ENCODE peak calls at places on chromosomes 4 and X, in five cellular contexts. N is breast epithelium; Z is CD4-positive, alpha-beta memory T cell; X is psoas muscle; T is SJSA1. S is an unnamed sample. For H3K27me3, the result is how much of the 10 kb centered on the place peaks cover.

GRCh38 chr4:2763511-2763967 is 7.4 kb upstream of the TNIP2 start:
- DNase-seq in N (peak), Z (no peak), X (peak), T (no peak), S (no peak)

GRCh38 chrX:109830704-109831206 is 97.7 kb upstream of the ACSL4 start:
- DNase-seq in N (no peak), Z (no peak), X (no peak), T (no peak), S (no peak)

GRCh38 chr4:91127891-91128290 is 1000.7 kb downstream of the CCSER1 start:
- DNase-seq in N (no peak), Z (no peak), X (no peak), T (no peak), S (no peak)

GRCh38 chrX:112078606-112079005 is 4.0 kb downstream of the TRPC5 start:
- DNase-seq in N (no peak), Z (no peak), X (no peak), T (no peak), S (no peak)

GRCh38 chr4:10115271-10115656 is 1.3 kb downstream of the WDR1 start:
- DNase-seq in N (no peak), Z (no peak), X (no peak), T (no peak), S (no peak)

GRCh38 chrX:85501349-85501748 is 121.9 kb upstream of the POF1B start:
- DNase-seq in N (no peak), Z (no peak), X (no peak), T (no peak), S (no peak)

GRCh38 chr4:102787096-102787867 is 26.5 kb upstream of the MANBA start:
- DNase-seq in N (no peak), Z (no peak), X (no peak), T (no peak), S (no peak)

GRCh38 chr4:101022151-101023024 is 324.9 kb downstream of the PPP3CA start:
- DNase-seq in N (no peak), Z (no peak), X (no peak), T (no peak), S (no peak)

GRCh38 chr4:68176500-68176899 is 46.8 kb upstream of the TMPRSS11F start:
- DNase-seq in N (no peak), Z (no peak), X (no peak), T (no peak), S (no peak)

GRCh38 chr4:88759039-88759631 is 61.5 kb upstream of the NAP1L5 start:
- DNase-seq in N (no peak), Z (no peak), X (no peak), T (no peak), S (no peak)

GRCh38 chrX:129706395-129707072 is 32.2 kb upstream of the XPNPEP2 start:
- DNase-seq in N (peak), Z (no peak), X (peak), T (peak), S (no peak)

GRCh38 chr4:139672732-139673131 is 7.1 kb downstream of the MGST2 start:
- DNase-seq in N (no peak), Z (no peak), X (no peak), T (no peak), S (no peak)

GRCh38 chr4:128917781-128918180 is 108.3 kb downstream of the JADE1 start:
- DNase-seq in N (no peak), Z (peak), X (no peak), T (no peak), S (no peak)

GRCh38 chr4:31482691-31483090 is 762.5 kb downstream of the PCDH7 start:
- DNase-seq in N (no peak), Z (no peak), X (no peak), T (no peak), S (no peak)

GRCh38 chr4:77072195-77072753 is 3.5 kb downstream of the CCNI start:
- DNase-seq in N (peak), Z (peak), X (no peak), T (no peak), S (no peak)

GRCh38 chr4:152039085-152039484 is 278.3 kb upstream of the GATB start:
- DNase-seq in N (no peak), Z (no peak), X (no peak), T (no peak), S (no peak)

GRCh38 chrX:41759817-41760216 is 35.8 kb downstream of the GPR82 start:
- DNase-seq in N (no peak), Z (peak), X (no peak), T (no peak), S (no peak)

GRCh38 chr4:94534401-94535312 is 82.9 kb downstream of the PDLIM5 start:
- DNase-seq in N (no peak), Z (no peak), X (no peak), T (no peak), S (no peak)

GRCh38 chrX:134480061-134480460 is 20.1 kb downstream of the HPRT1 start:
- DNase-seq in N (no peak), Z (no peak), X (no peak), T (no peak), S (no peak)

GRCh38 chrX:108735087-108735679 is 1.2 kb downstream of the IRS4 start:
- DNase-seq in N (no peak), Z (no peak), X (no peak), T (no peak), S (no peak)

GRCh38 chr4:143559757-143560147 is 46.2 kb downstream of the SMARCA5 start:
- DNase-seq in N (no peak), Z (peak), X (no peak), T (no peak), S (no peak)

GRCh38 chr4:162282711-162283110 is 118.9 kb upstream of the FSTL5 start:
- DNase-seq in N (no peak), Z (no peak), X (no peak), T (no peak), S (no peak)

GRCh38 chrX:66602381-66602938 is 36.4 kb downstream of the EDA2R start:
- DNase-seq in N (no peak), Z (no peak), X (no peak), T (no peak), S (no peak)

GRCh38 chr4:68366600-68366999 is 16.7 kb upstream of the YTHDC1 start:
- DNase-seq in N (no peak), Z (no peak), X (no peak), T (no peak), S (no peak)

GRCh38 chrX:33324099-33324498 is 112.8 kb upstream of the DMD start:
- DNase-seq in N (no peak), Z (no peak), X (no peak), T (no peak), S (no peak)

GRCh38 chr4:37865450-37865849 is 25.4 kb upstream of the TBC1D1 start:
- DNase-seq in N (no peak), Z (no peak), X (no peak), T (no peak), S (no peak)

GRCh38 chr4:3254302-3255131 is 5.6 kb downstream of the MSANTD1 start:
- DNase-seq in N (no peak), Z (no peak), X (peak), T (peak), S (no peak)

GRCh38 chrX:29662759-29663503 is 552.4 kb upstream of the MAGEB2 start:
- DNase-seq in N (no peak), Z (no peak), X (no peak), T (peak), S (no peak)

GRCh38 chrX:42246814-42247213 is 323.5 kb upstream of the CASK start:
- DNase-seq in N (peak), Z (no peak), X (no peak), T (no peak), S (no peak)

GRCh38 chrX:135931644-135932487 is 38.4 kb downstream of the SAGE1 start:
- DNase-seq in N (no peak), Z (peak), X (peak), T (peak), S (no peak)

GRCh38 chrX:53320543-53321215 is 39.3 kb upstream of the IQSEC2 start:
- DNase-seq in N (no peak), Z (peak), X (peak), T (no peak), S (no peak)

GRCh38 chr4:150280081-150280950 is 202.1 kb downstream of the DCLK2 start:
- DNase-seq in N (peak), Z (no peak), X (no peak), T (peak), S (no peak)

GRCh38 chr4:179804440-179804839 is 2362.2 kb upstream of the AGA start:
- DNase-seq in N (no peak), Z (no peak), X (no peak), T (no peak), S (no peak)

GRCh38 chrX:101550362-101550761 is at the start of gene ARMCX1:
- DNase-seq in N (peak), Z (no peak), X (peak), T (peak), S (no peak)

GRCh38 chr4:76090241-76090691 is 15.8 kb downstream of the ART3 start:
- DNase-seq in N (peak), Z (peak), X (no peak), T (no peak), S (no peak)

GRCh38 chr4:123233409-123233808 is 163.2 kb upstream of the SPRY1 start:
- DNase-seq in N (no peak), Z (no peak), X (no peak), T (no peak), S (no peak)

GRCh38 chrX:56792270-56793111 is 63.4 kb downstream of the NBDY start:
- DNase-seq in N (no peak), Z (no peak), X (no peak), T (no peak), S (no peak)

GRCh38 chr4:5955201-5955821 is 62.4 kb upstream of the CRMP1 start:
- DNase-seq in N (no peak), Z (no peak), X (no peak), T (no peak), S (no peak)

GRCh38 chr4:28101583-28101982 is 1240.9 kb downstream of the STIM2 start:
- DNase-seq in N (no peak), Z (no peak), X (no peak), T (no peak), S (no peak)

DNA sequence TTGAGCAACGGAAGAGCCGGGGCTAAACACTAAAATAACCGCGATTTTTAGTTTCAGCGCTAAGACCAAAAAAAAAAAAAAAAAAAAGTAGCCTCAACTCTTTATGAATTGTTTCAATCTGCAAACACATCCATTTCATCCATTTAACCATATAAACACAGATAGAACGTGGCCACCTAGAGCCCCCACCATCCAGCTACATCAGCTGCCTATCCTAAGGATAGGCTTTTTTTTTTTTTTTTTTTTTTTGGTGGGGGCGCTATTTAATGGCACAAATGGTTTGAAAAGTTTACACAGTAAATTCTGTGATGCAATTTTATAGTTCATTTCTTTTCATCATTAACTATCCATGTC is 492 bp upstream of the HDAC8 start:
- DNase-seq in N (no peak), Z (no peak), X (no peak), T (no peak), S (no peak)
- H3K27ac ChIP-seq in N (no peak), Z (no peak), X (peak), T (no peak), S (no peak)

DNA sequence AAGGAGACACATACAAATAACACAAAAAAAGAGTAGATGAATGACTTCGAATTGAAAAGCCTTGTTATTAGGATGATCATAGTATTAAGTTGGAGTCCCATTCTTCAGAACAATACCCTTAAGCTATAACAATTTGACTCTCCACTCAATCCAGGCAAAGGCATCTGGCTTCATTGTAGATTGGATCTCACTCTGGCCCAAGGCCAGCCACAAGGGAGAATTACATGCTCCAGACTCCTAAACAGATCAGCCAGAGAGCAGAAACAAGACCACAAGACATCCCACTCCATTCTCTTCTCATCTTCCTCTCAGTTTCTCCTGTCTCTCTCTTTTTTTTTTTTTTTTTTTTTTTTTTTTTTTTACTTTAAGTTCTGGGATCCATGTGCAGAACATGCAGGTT is 213.9 kb downstream of the DHX15 start:
- DNase-seq in N (no peak), Z (no peak), X (no peak), T (no peak), S (no peak)
- H3K4me3 ChIP-seq in N (no peak), Z (no peak), X (no peak), T (no peak), S (no peak)

GRCh38 chr4:112005027-112005426 is 140.2 kb upstream of the FAM241A start:
- DNase-seq in N (no peak), Z (no peak), X (no peak), T (no peak), S (no peak)

GRCh38 chr4:112007361-112007760 is 137.9 kb upstream of the FAM241A start:
- DNase-seq in N (no peak), Z (no peak), X (no peak), T (no peak), S (no peak)

GRCh38 chr4:112003508-112003907 is 141.7 kb upstream of the FAM241A start:
- DNase-seq in N (no peak), Z (no peak), X (no peak), T (no peak), S (no peak)

GRCh38 chr4:111999801-112000200 is 145.5 kb upstream of the FAM241A start:
- DNase-seq in N (no peak), Z (no peak), X (no peak), T (no peak), S (no peak)

DNA sequence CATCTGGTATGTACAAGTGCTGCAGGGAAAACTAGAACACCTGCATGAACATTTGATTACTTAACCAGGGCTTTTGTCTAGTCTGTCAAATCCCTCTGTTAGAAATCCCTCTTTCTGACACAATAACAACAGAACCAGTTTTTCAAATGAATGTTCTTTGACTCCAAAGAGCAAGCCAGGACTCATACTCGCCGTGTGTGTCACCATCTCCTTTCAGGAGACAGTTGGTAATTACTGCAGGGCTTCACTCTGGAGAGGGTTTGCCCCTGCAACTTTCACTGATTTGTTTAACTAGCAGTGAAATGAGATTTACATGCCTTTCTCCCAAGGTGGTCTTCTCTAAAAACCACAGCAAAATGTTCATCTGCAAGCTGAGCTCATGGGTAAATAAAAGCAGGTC is 143.0 kb upstream of the FAM241A start:
- DNase-seq in N (no peak), Z (no peak), X (no peak), T (no peak), S (no peak)
- H3K27me3 ChIP-seq in N (under half), Z (under half), X (under half), T (under half), S (under half)

GRCh38 chr4:138243369-138243768 is 1.2 kb upstream of the SLC7A11 start:
- DNase-seq in N (no peak), Z (no peak), X (no peak), T (no peak), S (no peak)
- H3K27ac ChIP-seq in N (no peak), Z (no peak), X (no peak), T (peak), S (no peak)

DNA sequence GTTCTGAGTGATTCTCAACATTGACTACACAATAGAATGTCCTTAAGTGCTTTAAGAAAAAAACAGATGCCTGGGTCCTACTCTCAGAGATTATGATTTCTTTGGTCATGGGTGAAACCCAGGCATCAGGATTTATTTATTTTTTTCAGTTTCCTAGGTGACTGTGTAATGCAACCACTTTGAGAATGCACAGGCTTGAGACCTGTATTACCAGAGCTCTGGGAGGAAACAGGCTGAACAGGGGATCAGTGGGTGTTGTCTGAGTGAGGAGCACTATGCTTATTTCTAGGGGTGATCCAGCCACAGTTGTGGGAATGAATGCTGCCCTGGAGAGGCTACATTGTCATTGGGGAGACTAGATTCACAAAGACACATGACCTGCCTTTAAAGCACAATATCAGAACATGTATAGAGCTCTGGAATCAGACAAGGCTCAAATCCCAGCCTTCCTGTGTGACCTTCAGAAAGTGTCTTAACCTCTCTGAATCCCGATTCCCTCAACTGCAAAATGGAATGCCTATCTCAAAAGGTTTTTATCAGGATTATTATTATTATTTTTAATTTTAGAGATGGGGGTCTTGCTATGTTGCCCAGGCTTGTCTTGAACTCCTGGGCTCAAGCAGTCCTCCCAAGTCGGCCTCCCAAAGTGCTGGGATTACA is 61.6 kb upstream of the PRPS1 start:
- DNase-seq in N (no peak), Z (no peak), X (no peak), T (no peak), S (no peak)
- H3K4me3 ChIP-seq in N (no peak), Z (no peak), X (no peak), T (no peak), S (no peak)

GRCh38 chrX:19728083-19728648 is 159.2 kb downstream of the SH3KBP1 start:
- DNase-seq in N (no peak), Z (no peak), X (no peak), T (no peak), S (no peak)

GRCh38 chrX:19725545-19726102 is 161.8 kb downstream of the SH3KBP1 start:
- DNase-seq in N (no peak), Z (peak), X (no peak), T (no peak), S (no peak)

GRCh38 chrX:19723427-19723826 is 164.0 kb downstream of the SH3KBP1 start:
- DNase-seq in N (no peak), Z (no peak), X (no peak), T (no peak), S (no peak)

GRCh38 chrX:19721726-19722370 is 165.6 kb downstream of the SH3KBP1 start:
- DNase-seq in N (no peak), Z (no peak), X (no peak), T (no peak), S (no peak)

DNA sequence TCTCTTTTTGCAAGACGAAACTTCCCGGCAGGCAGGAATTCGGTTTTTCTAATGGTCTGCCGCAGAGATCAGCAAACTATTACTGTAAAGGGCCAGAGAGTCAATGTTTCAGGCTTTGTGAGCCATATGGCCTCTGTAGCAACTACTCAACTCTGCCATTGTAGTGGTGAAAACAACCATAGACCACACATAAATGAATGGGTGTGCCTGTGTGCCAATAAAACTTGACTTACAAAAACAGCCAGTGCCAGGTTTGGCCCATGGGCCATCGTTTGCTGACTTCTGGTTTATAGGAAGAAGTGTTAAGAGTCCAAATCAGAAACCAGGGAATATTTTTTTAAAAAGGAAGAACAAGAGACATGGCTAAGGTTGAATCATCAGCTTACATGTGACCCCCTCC is 163.0 kb downstream of the SH3KBP1 start:
- DNase-seq in N (no peak), Z (no peak), X (no peak), T (no peak), S (no peak)
- H3K27me3 ChIP-seq in N (under half), Z (under half), X (under half), T (under half), S (under half)

S was measured in esophagus squamous epithelium.